ENCODE peak calls at places on chromosome 17, in eight cellular contexts. A is activated CD8-positive, alpha-beta memory T cell treated with anti-CD3 and anti-CD28 coated beads for 4 hours; B is Calu3; C is hypothalamus; E is spleen; Z is NCI-H1105; T is mucosa of descending colon; G is A549. I is an unnamed sample.

GRCh38 chr17:10172241-10172741 is 26.1 kb downstream of the GAS7 start:
- DNase-seq in A (no peak), B (no peak), C (no peak), E (peak), Z (no peak), T (no peak), G (no peak), I (no peak)

GRCh38 chr17:79923974-79924638 is 84.9 kb upstream of the CBX4 start:
- DNase-seq in A (no peak), B (peak), C (no peak), E (no peak), Z (no peak), T (peak), G (peak), I (peak)

GRCh38 chr17:43598359-43599045 is 52.4 kb upstream of the ETV4 start:
- DNase-seq in A (no peak), B (no peak), C (no peak), E (no peak), Z (no peak), T (no peak), G (no peak), I (no peak)

GRCh38 chr17:77692571-77693161 is 265.8 kb upstream of the TNRC6C start:
- DNase-seq in A (no peak), B (no peak), C (no peak), E (no peak), Z (no peak), T (no peak), G (no peak), I (no peak)

GRCh38 chr17:51801626-51802025 is 356.9 kb downstream of the CA10 start:
- DNase-seq in A (no peak), B (no peak), C (no peak), E (no peak), Z (no peak), T (no peak), G (no peak), I (no peak)

GRCh38 chr17:2635241-2635640 is 41.8 kb downstream of the PAFAH1B1 start:
- DNase-seq in A (no peak), B (no peak), C (no peak), E (no peak), Z (no peak), T (no peak), G (no peak), I (no peak)

GRCh38 chr17:65093930-65094329 is 37.4 kb upstream of the GNA13 start:
- DNase-seq in A (no peak), B (no peak), C (no peak), E (no peak), Z (no peak), T (no peak), G (peak), I (no peak)

GRCh38 chr17:1746975-1747543 is 4.4 kb downstream of the SERPINF2 start:
- DNase-seq in A (no peak), B (no peak), C (no peak), E (no peak), Z (no peak), T (peak), G (no peak), I (no peak)

GRCh38 chr17:80817861-80818260 is 173.8 kb upstream of the CHMP6 start:
- DNase-seq in A (no peak), B (no peak), C (no peak), E (peak), Z (no peak), T (peak), G (no peak), I (no peak)

GRCh38 chr17:3963214-3964201 is 729 bp downstream of the ATP2A3 start:
- DNase-seq in A (no peak), B (no peak), C (no peak), E (peak), Z (no peak), T (peak), G (no peak), I (no peak)

GRCh38 chr17:49344914-49345313 is 17.1 kb downstream of the ZNF652 start:
- DNase-seq in A (no peak), B (no peak), C (no peak), E (no peak), Z (no peak), T (no peak), G (no peak), I (no peak)

GRCh38 chr17:60153606-60154355 is 4.0 kb downstream of the CA4 start:
- DNase-seq in A (no peak), B (no peak), C (no peak), E (peak), Z (no peak), T (no peak), G (no peak), I (no peak)

GRCh38 chr17:59620518-59621259 is 994 bp downstream of the CLTC start:
- DNase-seq in A (no peak), B (peak), C (no peak), E (no peak), Z (peak), T (peak), G (peak), I (peak)

GRCh38 chr17:62778990-62779681 is 29.0 kb downstream of the MARCHF10 start:
- DNase-seq in A (no peak), B (peak), C (no peak), E (no peak), Z (peak), T (no peak), G (peak), I (no peak)

GRCh38 chr17:69967910-69968411 is 107.1 kb upstream of the KCNJ16 start:
- DNase-seq in A (no peak), B (no peak), C (no peak), E (no peak), Z (no peak), T (no peak), G (no peak), I (no peak)

GRCh38 chr17:81536299-81537290 is 8.4 kb downstream of the FSCN2 start:
- DNase-seq in A (no peak), B (peak), C (no peak), E (no peak), Z (no peak), T (no peak), G (no peak), I (no peak)

GRCh38 chr17:47703191-47703591 is 9.2 kb downstream of the TBKBP1 start:
- DNase-seq in A (peak), B (no peak), C (no peak), E (peak), Z (no peak), T (peak), G (no peak), I (no peak)

I was measured in globus pallidus.